ENCODE peak calls at places on chromosomes 6 and 20, in seven cellular contexts. A is SK-N-SH, B is NT2/D1, C is K562, D is HepG2, I is H1, O is GM12878. F is an unnamed sample.
A peak's percentile ranks its signal among the peaks of the same experiment; 100 is the strongest.

GRCh38 chr6:40417031-40417430 is 170.1 kb downstream of the LRFN2 start:
- DNase-seq in D (no peak), I (no peak), B (no peak), C (no peak), A (no peak), O (no peak), F (no peak)

GRCh38 chr20:11452326-11452725 is 465.4 kb upstream of the BTBD3 start:
- DNase-seq in C (no peak), I (no peak), D (no peak), A (no peak), B (no peak), O (no peak), F (no peak)

GRCh38 chr20:37194616-37195015 is 15.3 kb upstream of the MROH8 start:
- DNase-seq in I (no peak), C (no peak), A (no peak), D (no peak), O (no peak), B (no peak), F (no peak)

GRCh38 chr6:127972815-127973214 is 72.0 kb upstream of the THEMIS start:
- DNase-seq in C (no peak), I (no peak), O (no peak), A (no peak), B (no peak), D (no peak), F (no peak)

GRCh38 chr20:21554376-21554890 is 40.6 kb upstream of the NKX2-2 start:
- DNase-seq in D (no peak), I (no peak), B (no peak), O (no peak), A (no peak), C (no peak), F (no peak)

GRCh38 chr20:38748863-38749153 is 548 bp downstream of the ACTR5 start:
- DNase-seq in A (no peak), C (no peak), D (no peak), I (no peak), B (no peak), O (no peak), F (peak; percentile 22)

GRCh38 chr20:10504893-10505292 is 69.8 kb downstream of the SLX4IP start:
- DNase-seq in O (no peak), A (no peak), B (no peak), D (no peak), C (no peak), I (no peak), F (no peak)

GRCh38 chr20:62984666-62985065 is 22.1 kb downstream of the BHLHE23 start:
- DNase-seq in A (no peak), B (no peak), C (no peak), D (no peak), I (no peak), O (no peak), F (no peak)

GRCh38 chr6:144690109-144690508 is 405.0 kb downstream of the UTRN start:
- DNase-seq in O (no peak), C (no peak), I (no peak), D (no peak), B (no peak), A (no peak), F (no peak)

GRCh38 chr6:115947964-115948541 is 112.6 kb downstream of the FRK start:
- DNase-seq in D (peak; percentile 17), I (no peak), A (no peak), B (no peak), C (no peak), O (no peak), F (no peak)

GRCh38 chr6:29629571-29629970 is 3.4 kb downstream of the GABBR1 start:
- DNase-seq in I (no peak), O (no peak), C (no peak), A (no peak), B (no peak), D (no peak), F (no peak)

GRCh38 chr6:49852975-49853374 is 13.4 kb downstream of the CRISP1 start:
- DNase-seq in B (no peak), C (no peak), I (no peak), D (no peak), A (no peak), O (no peak), F (no peak)

GRCh38 chr6:64325093-64325492 is 689.5 kb downstream of the PHF3 start:
- DNase-seq in C (no peak), D (no peak), O (no peak), A (no peak), I (no peak), B (no peak), F (no peak)

GRCh38 chr6:54267798-54268197 is 40.4 kb upstream of the TINAG start:
- DNase-seq in C (no peak), A (peak; percentile 3), I (no peak), D (peak; percentile 67), O (no peak), B (peak; percentile 33), F (peak; percentile 54)

GRCh38 chr20:62624719-62625455 is 17.4 kb upstream of the SLCO4A1 start:
- DNase-seq in C (no peak), I (no peak), D (no peak), O (no peak), B (no peak), A (no peak), F (no peak)

GRCh38 chr6:44851176-44851575 is 463.7 kb downstream of the CDC5L start:
- DNase-seq in O (no peak), B (no peak), C (no peak), D (no peak), I (no peak), A (no peak), F (no peak)

GRCh38 chr6:164034602-164035140 is 620.2 kb downstream of the QKI start:
- DNase-seq in C (no peak), O (no peak), I (no peak), A (no peak), D (no peak), B (no peak), F (no peak)

GRCh38 chr20:25369529-25369928 is 21.1 kb downstream of the ABHD12 start:
- DNase-seq in B (no peak), C (no peak), D (no peak), O (no peak), I (no peak), A (no peak), F (no peak)

GRCh38 chr6:11251553-11252358 is 19.3 kb upstream of the NEDD9 start:
- DNase-seq in B (no peak), I (no peak), A (peak; percentile 47), C (no peak), O (no peak), D (peak; percentile 84), F (no peak)

GRCh38 chr20:32470025-32470861 is 112.1 kb downstream of the ASXL1 start:
- DNase-seq in I (no peak), A (peak; percentile 75), C (peak; percentile 51), D (peak; percentile 71), B (no peak), O (no peak), F (peak; percentile 16)

GRCh38 chr6:109925060-109925459 is 53.1 kb upstream of the GPR6 start:
- DNase-seq in D (no peak), O (no peak), A (no peak), C (no peak), B (no peak), I (no peak), F (no peak)

GRCh38 chr6:112251170-112251945 is 3.0 kb downstream of the LAMA4 start:
- DNase-seq in I (no peak), B (no peak), D (no peak), O (no peak), C (no peak), A (no peak), F (no peak)

GRCh38 chr6:44696099-44696498 is 308.6 kb downstream of the CDC5L start:
- DNase-seq in B (no peak), O (no peak), I (no peak), A (no peak), D (no peak), C (no peak), F (no peak)

GRCh38 chr6:14897836-14898235 is 348.0 kb upstream of the JARID2 start:
- DNase-seq in O (no peak), D (no peak), B (no peak), C (no peak), A (no peak), I (no peak), F (no peak)

GRCh38 chr20:8326196-8326595 is 194.1 kb downstream of the PLCB1 start:
- DNase-seq in O (no peak), C (no peak), B (no peak), D (no peak), A (no peak), I (no peak), F (no peak)
- TF ChIP-seq YY1 in O (no peak), C (no peak), B (no peak), D (no peak), A (no peak), I (no peak), F (no peak)

GRCh38 chr20:20233041-20233514 is 134.8 kb upstream of the INSM1 start:
- DNase-seq in D (no peak), A (peak; percentile 64), B (no peak), I (no peak), C (peak; percentile 3), O (no peak), F (no peak)
- TF ChIP-seq YY1 in D (no peak), A (no peak), B (no peak), I (no peak), C (no peak), O (no peak), F (no peak)

DNA sequence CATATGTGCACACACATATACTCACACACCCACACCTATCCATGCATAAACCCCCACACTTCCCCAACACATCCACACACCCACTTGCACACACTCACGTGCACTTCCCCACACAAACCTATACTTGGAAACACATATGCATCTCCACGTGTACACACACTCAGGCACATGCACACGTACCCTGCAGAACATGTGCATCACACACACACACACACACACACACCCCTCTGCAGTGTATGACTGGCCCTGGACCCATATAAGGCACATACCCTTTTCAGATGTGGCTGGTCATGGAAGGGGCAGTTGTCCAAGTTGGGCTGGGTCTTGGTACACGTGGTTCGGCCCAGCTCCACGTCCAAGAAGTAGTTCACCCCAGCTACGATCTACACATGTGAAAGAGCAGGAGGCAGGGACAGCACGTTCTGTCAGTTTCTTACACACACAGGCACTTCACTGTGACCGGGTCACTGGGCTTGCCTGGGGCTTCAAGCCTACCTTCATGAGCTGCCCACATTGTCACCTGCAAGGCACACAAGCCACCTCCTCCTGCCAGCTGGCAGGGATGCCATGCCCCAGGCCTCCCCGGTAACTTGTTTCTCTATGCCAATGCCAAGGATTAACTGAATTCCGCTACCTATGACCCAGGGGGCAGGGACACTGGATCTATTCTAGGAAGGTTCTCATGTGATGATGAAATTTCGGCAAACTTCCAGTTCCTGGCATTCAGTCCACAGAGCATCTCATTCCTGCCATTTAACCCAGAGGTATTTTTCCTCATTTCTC is 2.6 kb downstream of the CST3 start:
- DNase-seq in O (no peak), I (no peak), B (no peak), D (no peak), A (no peak), C (no peak), F (no peak)
- TF ChIP-seq YY1 in O (no peak), I (no peak), B (no peak), D (no peak), A (no peak), C (no peak), F (no peak)

DNA sequence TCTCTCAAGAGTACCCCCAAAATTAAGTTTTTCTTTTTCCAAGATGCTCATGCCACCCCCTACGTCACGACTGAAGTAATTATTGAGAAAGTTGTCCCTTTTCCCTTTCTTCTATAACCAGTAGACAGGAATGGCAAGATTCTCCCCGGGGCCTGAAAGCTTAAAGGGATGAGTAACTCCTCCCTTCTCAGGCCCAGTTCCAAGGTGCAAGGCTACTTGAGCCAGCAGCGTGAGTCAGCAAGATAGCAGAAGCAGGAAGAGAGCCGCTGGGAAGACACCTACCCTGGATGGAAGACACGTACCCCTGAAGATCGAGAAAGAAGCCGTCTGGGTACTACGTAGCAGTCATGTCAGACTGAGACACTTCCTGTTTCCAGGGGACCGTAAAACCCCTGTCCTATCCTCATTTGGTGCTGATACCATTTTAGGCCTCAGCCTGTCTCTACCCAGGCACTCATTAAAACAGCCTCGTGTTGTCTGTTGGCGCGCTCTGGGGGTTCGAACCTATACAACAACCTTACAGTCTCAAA is 241.0 kb downstream of the ADGRG6 start:
- DNase-seq in A (no peak), O (no peak), I (no peak), C (no peak), D (no peak), B (no peak), F (peak; percentile 36)
- TF ChIP-seq YY1 in A (no peak), O (no peak), I (no peak), C (no peak), D (no peak), B (no peak), F (no peak)

F was measured in HCT116.